ENCODE peak calls at places on chromosomes 11 and 22, in five cellular contexts. E is A172, F is HCEC 1CT, X is Caco-2, W is stomach. S is an unnamed sample.

GRCh38 chr11:79441159-79441875 is 487 bp upstream of the TENM4 start:
- DNase-seq in E (no peak), X (no peak), W (no peak), F (no peak), S (peak)

GRCh38 chr11:134224710-134225662 is 515 bp downstream of the VPS26B start:
- DNase-seq in F (peak), X (peak), E (peak), W (peak), S (peak)

GRCh38 chr11:75534291-75535038 is 8.7 kb upstream of the GDPD5 start:
- DNase-seq in W (peak), F (no peak), E (no peak), X (no peak), S (no peak)

GRCh38 chr11:80593981-80594380 is 1153.2 kb upstream of the TENM4 start:
- DNase-seq in X (peak), F (no peak), W (no peak), E (peak), S (no peak)

GRCh38 chr11:97514446-97514845 is 1124.6 kb downstream of the JRKL start:
- DNase-seq in E (no peak), X (no peak), F (no peak), W (no peak), S (no peak)

GRCh38 chr11:44324222-44324621 is 14.3 kb upstream of the ALX4 start:
- DNase-seq in X (no peak), E (no peak), W (no peak), F (no peak), S (no peak)

GRCh38 chr11:36306888-36307287 is 10.8 kb downstream of the PRR5L start:
- DNase-seq in E (peak), X (peak), W (no peak), F (no peak), S (no peak)

GRCh38 chr11:108216988-108217387 is 5.5 kb downstream of the NPAT start:
- DNase-seq in E (no peak), F (no peak), W (no peak), X (no peak), S (no peak)

GRCh38 chr22:25970348-25970995 is 198.8 kb upstream of the SEZ6L start:
- DNase-seq in W (no peak), E (no peak), F (no peak), X (no peak), S (peak)

GRCh38 chr11:7575841-7576451 is 62.1 kb downstream of the PPFIBP2 start:
- DNase-seq in F (no peak), W (peak), X (peak), E (peak), S (no peak)

GRCh38 chr22:37303821-37304274 is 21.5 kb downstream of the CYTH4 start:
- DNase-seq in F (peak), X (no peak), W (no peak), E (peak), S (no peak)

GRCh38 chr11:126751242-126751641 is 249.3 kb downstream of the KIRREL3 start:
- DNase-seq in W (no peak), X (no peak), F (peak), E (no peak), S (no peak)

GRCh38 chr22:47367107-47367690 is 604.7 kb downstream of the TBC1D22A start:
- DNase-seq in F (no peak), X (no peak), E (no peak), W (peak), S (no peak)

GRCh38 chr11:67436459-67437081 is 912 bp downstream of the PTPRCAP start:
- DNase-seq in W (peak), F (no peak), X (peak), E (no peak), S (no peak)

GRCh38 chr11:832529-833113 is at the start of gene CD151:
- DNase-seq in F (peak), E (peak), X (peak), W (peak), S (no peak)

GRCh38 chr22:41523464-41524221 is 20.6 kb downstream of the POLR3H start:
- DNase-seq in E (no peak), X (no peak), W (peak), F (peak), S (no peak)

GRCh38 chr11:114040706-114041211 is 18.8 kb upstream of the ZBTB16 start:
- DNase-seq in E (peak), W (peak), X (peak), F (peak), S (no peak)

GRCh38 chr11:16607675-16608644 is 130.5 kb upstream of the C11orf58 start:
- DNase-seq in E (no peak), X (peak), W (peak), F (peak), S (peak)

GRCh38 chr22:28594784-28595324 is 84.8 kb downstream of the TTC28 start:
- DNase-seq in E (peak), X (peak), F (peak), W (no peak), S (peak)

GRCh38 chr22:23692598-23693291 is 1.9 kb downstream of the RGL4 start:
- DNase-seq in F (no peak), E (no peak), W (no peak), X (peak), S (no peak)

GRCh38 chr11:9923280-9923679 is 259.4 kb downstream of the SWAP70 start:
- DNase-seq in F (no peak), X (no peak), E (no peak), W (no peak), S (no peak)

GRCh38 chr11:44256673-44257291 is 53.2 kb downstream of the ALX4 start:
- DNase-seq in X (no peak), W (peak), E (no peak), F (no peak), S (no peak)

GRCh38 chr11:16299884-16300778 is 56.2 kb downstream of the SOX6 start:
- DNase-seq in F (no peak), W (no peak), X (no peak), E (no peak), S (no peak)

GRCh38 chr22:47374273-47374771 is 611.9 kb downstream of the TBC1D22A start:
- DNase-seq in W (no peak), F (no peak), E (no peak), X (no peak), S (no peak)

GRCh38 chr11:102420547-102420946 is 32.0 kb downstream of the TMEM123 start:
- DNase-seq in X (no peak), F (no peak), W (no peak), E (no peak), S (no peak)

GRCh38 chr11:47488674-47489394 is 39.9 kb upstream of the RAPSN start:
- DNase-seq in F (no peak), E (no peak), X (no peak), W (no peak), S (no peak)

S was measured in neuronal stem cell.